ENCODE peak calls at places on chromosomes 12 and 14, in six cellular contexts. E is coronary artery, T is K562, M is foreskin fibroblast, Q is spleen, X is BJ. R is an unnamed sample.

GRCh38 chr12:6038160-6038559 is 86.3 kb downstream of the VWF start:
- DNase-seq in E (no peak), T (peak), M (peak), Q (no peak), X (no peak), R (peak)

GRCh38 chr12:23655112-23655511 is 294.4 kb downstream of the SOX5 start:
- DNase-seq in E (no peak), T (no peak), M (no peak), Q (no peak), X (no peak), R (no peak)

GRCh38 chr14:73599494-73599893 is 7.8 kb downstream of the ACOT4 start:
- DNase-seq in E (no peak), T (no peak), M (no peak), Q (no peak), X (no peak), R (no peak)

GRCh38 chr14:103558071-103558882 is 4.2 kb downstream of the BAG5 start:
- DNase-seq in E (no peak), T (no peak), M (peak), Q (no peak), X (no peak), R (peak)

GRCh38 chr12:62760779-62761178 is 174.2 kb downstream of the PPM1H start:
- DNase-seq in E (no peak), T (no peak), M (no peak), Q (no peak), X (no peak), R (peak)

GRCh38 chr12:6613015-6613775 is 6.0 kb upstream of the CHD4 start:
- DNase-seq in E (peak), T (peak), M (peak), Q (peak), X (peak), R (peak)

GRCh38 chr12:58757422-58757821 is 162.9 kb downstream of the LRIG3 start:
- DNase-seq in E (no peak), T (no peak), M (peak), Q (no peak), X (peak), R (peak)

GRCh38 chr12:47744005-47744651 is 14.6 kb downstream of the RAPGEF3 start:
- DNase-seq in E (no peak), T (peak), M (no peak), Q (no peak), X (no peak), R (no peak)

GRCh38 chr12:67909681-67910080 is 79.6 kb upstream of the IFNG-AS1 start:
- DNase-seq in E (no peak), T (no peak), M (peak), Q (no peak), X (no peak), R (no peak)

GRCh38 chr14:95340201-95340697 is 20.5 kb upstream of the CLMN start:
- DNase-seq in E (peak), T (no peak), M (no peak), Q (no peak), X (no peak), R (no peak)

GRCh38 chr14:32913725-32914124 is 25.0 kb upstream of the NPAS3 start:
- DNase-seq in E (no peak), T (no peak), M (peak), Q (no peak), X (no peak), R (peak)
- TF ChIP-seq CTCF in E (no peak), T (no peak), M (no peak), Q (no peak), X (no peak), R (peak)

DNA sequence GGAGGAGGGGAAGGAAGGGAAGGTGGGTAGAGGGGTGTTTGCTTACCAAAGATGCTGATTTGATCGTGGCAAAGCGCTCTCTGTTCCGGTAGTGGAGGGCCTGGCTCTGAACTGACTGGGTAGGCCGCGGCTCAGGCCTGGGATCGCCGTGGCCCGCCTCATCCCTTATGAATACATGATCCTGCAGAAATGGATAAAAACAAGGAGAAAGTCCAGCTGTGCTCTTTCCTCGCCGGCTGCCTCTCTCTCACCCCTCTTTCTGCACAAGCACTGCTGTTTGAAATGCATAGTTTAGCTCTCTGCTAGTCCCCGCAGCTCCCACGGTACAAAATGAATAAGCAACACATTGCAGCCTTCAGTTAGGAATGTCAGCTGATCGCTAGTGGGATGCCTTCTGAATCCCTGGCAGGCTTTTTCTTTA is 53.8 kb downstream of the PEBP1 start:
- DNase-seq in E (no peak), T (no peak), M (peak), Q (no peak), X (no peak), R (peak)
- H3K4me3 ChIP-seq in E (peak), T (no peak), M (peak), Q (no peak), X (peak), R (peak)

GRCh38 chr14:36524220-36524837 is 4.3 kb upstream of the NKX2-1 start:
- DNase-seq in E (no peak), T (no peak), M (no peak), Q (no peak), X (no peak), R (no peak)
- TF ChIP-seq CTCF in E (no peak), T (peak), M (no peak), Q (no peak), X (no peak), R (no peak)

DNA sequence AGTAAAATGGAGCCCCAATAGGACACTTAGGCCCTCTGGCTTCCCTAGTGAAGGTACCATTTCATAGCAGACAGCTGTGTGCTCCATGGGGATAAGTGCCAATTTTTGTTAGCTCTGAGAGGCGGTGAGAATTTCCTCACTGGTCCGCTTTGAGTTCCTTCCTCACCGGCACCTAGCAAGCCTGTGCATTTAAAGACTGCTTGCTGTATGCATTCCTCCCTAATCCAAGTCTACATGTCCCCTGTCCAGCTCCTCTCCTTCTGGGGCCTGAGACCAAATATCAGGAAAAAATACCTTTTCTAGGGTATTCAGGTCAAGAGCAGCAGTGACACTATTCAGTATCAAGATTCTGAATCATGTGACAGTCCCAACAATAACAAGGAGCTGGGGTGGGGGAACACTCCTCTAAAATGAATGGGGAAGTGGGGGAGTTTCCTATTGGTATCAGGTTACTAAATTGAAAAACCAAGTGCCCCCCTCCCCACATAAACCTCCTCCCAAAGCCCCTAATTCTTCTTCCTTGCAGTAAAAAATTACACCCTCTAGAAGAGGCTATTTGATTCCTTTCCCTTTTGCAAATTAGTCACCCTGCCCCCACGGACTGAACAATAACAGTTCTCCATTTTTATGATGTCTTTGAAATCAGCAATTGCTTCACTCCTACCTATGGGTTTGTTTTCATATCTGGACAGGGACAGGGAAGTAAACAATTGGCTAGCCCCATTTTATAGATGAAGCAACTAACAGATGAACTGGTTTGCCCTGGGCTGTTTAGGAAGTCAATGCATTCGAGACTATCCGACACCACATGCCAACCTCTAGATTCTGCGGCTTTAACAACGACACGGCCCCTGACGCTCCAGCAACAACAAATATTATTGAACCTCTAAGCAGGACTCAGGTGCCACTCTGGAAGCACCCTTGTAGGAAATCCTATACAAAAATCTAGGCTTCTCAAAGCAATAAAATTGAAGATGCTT is 28.9 kb downstream of the BCL11B start:
- DNase-seq in E (no peak), T (no peak), M (no peak), Q (no peak), X (no peak), R (no peak)
- H3K4me3 ChIP-seq in E (no peak), T (no peak), M (no peak), Q (no peak), X (no peak), R (no peak)

GRCh38 chr14:106837870-106838269 is 1311.5 kb downstream of the TMEM121 start:
- DNase-seq in E (no peak), T (no peak), M (no peak), Q (no peak), X (no peak), R (no peak)

GRCh38 chr14:106842687-106843086 is 1316.3 kb downstream of the TMEM121 start:
- DNase-seq in E (no peak), T (peak), M (no peak), Q (no peak), X (no peak), R (no peak)

GRCh38 chr14:106841701-106842100 is 1315.3 kb downstream of the TMEM121 start:
- DNase-seq in E (no peak), T (no peak), M (peak), Q (no peak), X (no peak), R (peak)

GRCh38 chr14:106838991-106839769 is 1312.8 kb downstream of the TMEM121 start:
- DNase-seq in E (no peak), T (no peak), M (no peak), Q (no peak), X (no peak), R (no peak)

DNA sequence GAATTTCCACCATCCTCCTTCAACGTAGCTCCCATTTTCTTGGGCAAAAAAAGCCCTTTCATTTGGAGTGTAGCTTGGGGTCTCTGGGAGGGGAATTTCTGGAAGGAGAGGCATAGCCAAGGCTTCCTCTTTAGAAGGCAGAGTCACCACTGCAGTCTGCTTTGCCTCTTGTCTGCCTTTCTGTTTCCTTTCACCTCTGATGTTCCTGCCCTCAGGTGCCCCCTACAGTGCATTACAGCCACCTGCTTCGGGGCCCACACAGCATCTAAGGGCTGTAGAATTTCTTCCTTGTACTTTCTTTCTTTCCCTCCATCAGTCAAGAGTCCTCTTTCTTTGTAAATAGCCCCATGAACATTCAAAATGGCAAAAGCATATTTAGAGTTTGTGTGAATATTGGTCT is 1313.9 kb downstream of the TMEM121 start:
- DNase-seq in E (no peak), T (no peak), M (no peak), Q (no peak), X (no peak), R (no peak)
- TF ChIP-seq CTCF in E (no peak), T (no peak), M (no peak), Q (no peak), X (no peak), R (no peak)